ENCODE peak calls at places on chromosomes 11 and 22, in six cellular contexts. W is cardiac fibroblast, Z is upper lobe of right lung, S is osteocyte, Q is endothelial cell, G is H1. R is an unnamed sample.

GRCh38 chr11:28899706-28900105 is 791.5 kb downstream of the METTL15 start:
- DNase-seq in W (no peak), Z (no peak), S (no peak), Q (no peak), G (no peak), R (no peak)

GRCh38 chr22:46514592-46515207 is 22.7 kb downstream of the CELSR1 start:
- DNase-seq in W (peak; percentile 43), Z (no peak), S (no peak), Q (no peak), G (no peak), R (no peak)

GRCh38 chr11:86814775-86815174 is 14.4 kb downstream of the PRSS23 start:
- DNase-seq in W (peak; percentile 42), Z (no peak), S (no peak), Q (no peak), G (no peak), R (no peak)

GRCh38 chr22:29219881-29220670 is 14.4 kb downstream of the EMID1 start:
- DNase-seq in W (no peak), Z (no peak), S (no peak), Q (no peak), G (no peak), R (peak; percentile 5)

GRCh38 chr22:49812838-49813237 is 14.8 kb downstream of the BRD1 start:
- DNase-seq in W (peak; percentile 21), Z (no peak), S (no peak), Q (no peak), G (no peak), R (no peak)

GRCh38 chr11:128658499-128658898 is 35.4 kb upstream of the FLI1 start:
- DNase-seq in W (no peak), Z (no peak), S (no peak), Q (no peak), G (no peak), R (no peak)

GRCh38 chr22:41939981-41940852 is 6.7 kb downstream of the CENPM start:
- DNase-seq in W (no peak), Z (no peak), S (no peak), Q (peak; percentile 4), G (no peak), R (no peak)

GRCh38 chr22:25497269-25497668 is 67.2 kb upstream of the GRK3 start:
- DNase-seq in W (peak; percentile 63), Z (no peak), S (no peak), Q (no peak), G (no peak), R (no peak)

GRCh38 chr22:50473855-50474671 is 772 bp downstream of the SBF1 start:
- DNase-seq in W (peak; percentile 52), Z (peak; percentile 79), S (no peak), Q (peak; percentile 48), G (no peak), R (peak; percentile 66)

GRCh38 chr11:64619811-64620285 is 28.8 kb downstream of the SLC22A12 start:
- DNase-seq in W (peak; percentile 80), Z (no peak), S (no peak), Q (no peak), G (no peak), R (peak; percentile 39)

GRCh38 chr11:130181295-130182272 is 22.0 kb downstream of the ST14 start:
- DNase-seq in W (peak; percentile 61), Z (no peak), S (no peak), Q (no peak), G (no peak), R (no peak)

GRCh38 chr11:58625826-58626460 is 3.5 kb downstream of the CNTF start:
- DNase-seq in W (peak; percentile 15), Z (no peak), S (no peak), Q (no peak), G (no peak), R (no peak)

GRCh38 chr11:16805942-16806341 is 67.5 kb downstream of the C11orf58 start:
- DNase-seq in W (no peak), Z (no peak), S (no peak), Q (no peak), G (no peak), R (no peak)

GRCh38 chr11:2997406-2997805 is 5.3 kb upstream of the NAP1L4 start:
- DNase-seq in W (no peak), Z (no peak), S (no peak), Q (no peak), G (no peak), R (no peak)

GRCh38 chr11:64007629-64008282 is 21.5 kb downstream of the OTUB1 start:
- DNase-seq in W (peak; percentile 41), Z (peak; percentile 89), S (no peak), Q (peak; percentile 73), G (peak; percentile 73), R (peak; percentile 86)

GRCh38 chr22:37638351-37639069 is 959 bp upstream of the SH3BP1 start:
- DNase-seq in W (no peak), Z (no peak), S (no peak), Q (no peak), G (no peak), R (no peak)

GRCh38 chr22:37634505-37635002 is 4.9 kb upstream of the SH3BP1 start:
- DNase-seq in W (no peak), Z (no peak), S (no peak), Q (no peak), G (peak; percentile 53), R (no peak)

GRCh38 chr22:37635157-37635556 is 4.3 kb upstream of the SH3BP1 start:
- DNase-seq in W (no peak), Z (no peak), S (no peak), Q (no peak), G (no peak), R (no peak)

GRCh38 chr22:37636949-37637273 is 2.6 kb upstream of the SH3BP1 start:
- DNase-seq in W (no peak), Z (no peak), S (no peak), Q (no peak), G (no peak), R (no peak)

GRCh38 chr22:37636186-37636948 is 3.1 kb upstream of the SH3BP1 start:
- DNase-seq in W (peak; percentile 89), Z (no peak), S (no peak), Q (no peak), G (no peak), R (no peak)
- TF ChIP-seq CTCF in W (peak; percentile 41), Z (no peak), S (peak; percentile 45), Q (no peak), G (peak; percentile 36), R (no peak)

DNA sequence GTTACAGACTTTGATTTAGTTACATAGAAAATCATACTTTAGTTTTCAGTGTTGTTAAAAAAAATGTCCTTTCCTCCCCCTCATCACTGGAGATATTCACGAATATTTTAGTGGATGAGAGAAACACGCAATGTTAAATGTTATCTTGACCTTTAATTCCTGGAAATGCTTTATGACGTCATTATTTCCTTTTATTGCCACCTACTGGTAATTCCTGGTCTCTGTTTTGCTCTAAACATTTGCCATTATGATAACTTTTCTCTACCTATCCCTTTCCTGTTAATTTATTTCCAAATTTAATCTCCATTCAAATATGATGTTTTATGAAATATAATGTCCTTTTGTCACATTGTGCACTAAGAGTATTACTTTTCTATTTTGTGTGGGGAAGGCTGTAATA is 770.6 kb downstream of the FAM181B start:
- DNase-seq in W (peak; percentile 21), Z (no peak), S (no peak), Q (no peak), G (no peak), R (no peak)
- TF ChIP-seq CTCF in W (no peak), Z (peak; percentile 30), S (peak; percentile 40), Q (peak; percentile 23), G (no peak), R (peak; percentile 43)

GRCh38 chr11:61406991-61407728 is 14.8 kb downstream of the TMEM216 start:
- DNase-seq in W (no peak), Z (no peak), S (no peak), Q (no peak), G (no peak), R (no peak)
- TF ChIP-seq CTCF in W (no peak), Z (no peak), S (no peak), Q (no peak), G (no peak), R (no peak)

GRCh38 chr11:131478341-131478740 is 107.9 kb downstream of the NTM start:
- DNase-seq in W (no peak), Z (no peak), S (no peak), Q (no peak), G (no peak), R (no peak)

GRCh38 chr11:131483453-131483852 is 113.0 kb downstream of the NTM start:
- DNase-seq in W (no peak), Z (no peak), S (no peak), Q (no peak), G (no peak), R (no peak)

GRCh38 chr11:131483877-131484276 is 113.5 kb downstream of the NTM start:
- DNase-seq in W (no peak), Z (no peak), S (no peak), Q (no peak), G (no peak), R (no peak)

GRCh38 chr11:131486100-131486499 is 115.7 kb downstream of the NTM start:
- DNase-seq in W (peak; percentile 34), Z (no peak), S (no peak), Q (no peak), G (no peak), R (no peak)

DNA sequence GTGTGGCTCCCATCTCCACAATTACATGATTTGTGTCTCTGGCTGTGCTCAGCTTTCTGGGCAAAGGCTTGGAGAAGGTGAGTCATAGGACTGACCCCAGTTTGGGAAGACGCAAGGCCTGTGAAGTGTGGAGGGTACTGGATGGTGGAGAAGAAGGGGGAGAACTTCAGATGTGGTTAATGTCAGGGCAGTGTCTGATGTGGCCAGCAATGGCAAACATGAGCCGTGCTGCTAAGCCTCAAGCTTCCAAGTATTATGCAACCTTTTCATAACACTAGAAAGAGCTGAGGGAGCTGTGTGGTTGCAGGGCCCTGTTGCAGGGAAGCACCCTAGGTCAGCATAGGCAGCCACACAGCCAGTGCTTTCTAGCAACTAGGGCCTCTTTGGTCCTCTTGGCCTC is 110.9 kb downstream of the NTM start:
- DNase-seq in W (peak; percentile 34), Z (no peak), S (no peak), Q (no peak), G (no peak), R (no peak)
- TF ChIP-seq CTCF in W (no peak), Z (no peak), S (no peak), Q (no peak), G (no peak), R (no peak)

GRCh38 chr11:11491014-11491413 is 130.8 kb downstream of the GALNT18 start:
- DNase-seq in W (no peak), Z (no peak), S (no peak), Q (no peak), G (no peak), R (no peak)

GRCh38 chr11:11494348-11494747 is 127.5 kb downstream of the GALNT18 start:
- DNase-seq in W (no peak), Z (no peak), S (no peak), Q (no peak), G (no peak), R (no peak)

GRCh38 chr11:11491589-11491988 is 130.2 kb downstream of the GALNT18 start:
- DNase-seq in W (no peak), Z (no peak), S (no peak), Q (no peak), G (no peak), R (no peak)

GRCh38 chr11:11496879-11497278 is 124.9 kb downstream of the GALNT18 start:
- DNase-seq in W (no peak), Z (no peak), S (no peak), Q (no peak), G (no peak), R (no peak)

GRCh38 chr11:11493698-11494097 is 128.1 kb downstream of the GALNT18 start:
- DNase-seq in W (no peak), Z (no peak), S (no peak), Q (no peak), G (no peak), R (no peak)
- TF ChIP-seq CTCF in W (no peak), Z (no peak), S (no peak), Q (no peak), G (no peak), R (no peak)